ENCODE peak calls at places on chromosome 15, in seven cellular contexts. M is testis, J is pancreas, A is GM23338, F is heart left ventricle, Z is lower lobe of right lung, R is mesendoderm. O is an unnamed sample.

GRCh38 chr15:88233921-88234320 is 22.6 kb downstream of the NTRK3 start:
- DNase-seq in M (no peak), J (no peak), A (no peak), F (no peak), Z (no peak), R (no peak), O (no peak)

GRCh38 chr15:50908209-50909043 is at the start of gene AP4E1:
- DNase-seq in M (peak; percentile 94), J (peak; percentile 87), A (peak; percentile 96), F (peak; percentile 91), Z (peak; percentile 94), R (peak; percentile 95), O (peak; percentile 90)

GRCh38 chr15:96354731-96355560 is 24.4 kb downstream of the NR2F2 start:
- DNase-seq in M (peak; percentile 58), J (no peak), A (no peak), F (no peak), Z (no peak), R (peak; percentile 28), O (no peak)

GRCh38 chr15:52790941-52791751 is 1.0 kb upstream of the ONECUT1 start:
- DNase-seq in M (no peak), J (peak; percentile 52), A (peak; percentile 63), F (no peak), Z (peak; percentile 44), R (peak; percentile 66), O (no peak)

GRCh38 chr15:47339800-47340575 is 377.3 kb upstream of the SEMA6D start:
- DNase-seq in M (no peak), J (no peak), A (no peak), F (no peak), Z (no peak), R (no peak), O (no peak)

GRCh38 chr15:92677998-92678397 is 22.4 kb upstream of the FAM174B start:
- DNase-seq in M (peak; percentile 76), J (no peak), A (no peak), F (peak; percentile 35), Z (no peak), R (no peak), O (no peak)

GRCh38 chr15:66880380-66881155 is 178.5 kb downstream of the SMAD6 start:
- DNase-seq in M (peak; percentile 2), J (no peak), A (no peak), F (no peak), Z (no peak), R (no peak), O (no peak)

GRCh38 chr15:25810631-25811077 is 52.5 kb downstream of the ATP10A start:
- DNase-seq in M (no peak), J (no peak), A (peak; percentile 70), F (no peak), Z (no peak), R (peak; percentile 79), O (no peak)

GRCh38 chr15:66896611-66897010 is 168.8 kb upstream of the SMAD3 start:
- DNase-seq in M (no peak), J (no peak), A (no peak), F (no peak), Z (no peak), R (no peak), O (no peak)

GRCh38 chr15:45871121-45871855 is 236.5 kb downstream of the SQOR start:
- DNase-seq in M (no peak), J (no peak), A (no peak), F (no peak), Z (no peak), R (peak; percentile 46), O (peak; percentile 98)

GRCh38 chr15:81351651-81352050 is 22.4 kb downstream of the TMC3 start:
- DNase-seq in M (no peak), J (no peak), A (no peak), F (no peak), Z (no peak), R (no peak), O (no peak)

GRCh38 chr15:36506733-36507356 is 72.6 kb upstream of the CDIN1 start:
- DNase-seq in M (no peak), J (no peak), A (no peak), F (no peak), Z (no peak), R (peak; percentile 19), O (no peak)

GRCh38 chr15:37788767-37789391 is 145.6 kb upstream of the TMCO5A start:
- DNase-seq in M (no peak), J (no peak), A (no peak), F (no peak), Z (no peak), R (no peak), O (no peak)

GRCh38 chr15:59436774-59437472 is 1.1 kb upstream of the FAM81A start:
- DNase-seq in M (no peak), J (no peak), A (peak; percentile 15), F (no peak), Z (no peak), R (no peak), O (peak; percentile 21)

GRCh38 chr15:70376929-70377691 is 279.4 kb upstream of the TLE3 start:
- DNase-seq in M (peak; percentile 70), J (peak; percentile 64), A (peak; percentile 61), F (peak; percentile 75), Z (no peak), R (peak; percentile 50), O (no peak)

GRCh38 chr15:50241684-50242450 is 23.7 kb downstream of the HDC start:
- DNase-seq in M (no peak), J (no peak), A (no peak), F (no peak), Z (no peak), R (no peak), O (no peak)

GRCh38 chr15:27454281-27455060 is 483.5 kb downstream of the GABRG3 start:
- DNase-seq in M (no peak), J (no peak), A (no peak), F (no peak), Z (no peak), R (no peak), O (peak; percentile 56)

GRCh38 chr15:93703092-93703785 is 528.1 kb upstream of the MCTP2 start:
- DNase-seq in M (no peak), J (no peak), A (no peak), F (no peak), Z (no peak), R (no peak), O (no peak)

GRCh38 chr15:89030311-89030710 is 57.9 kb upstream of the ABHD2 start:
- DNase-seq in M (no peak), J (no peak), A (no peak), F (no peak), Z (no peak), R (no peak), O (no peak)

GRCh38 chr15:41517895-41518449 is 4.3 kb upstream of the LTK start:
- DNase-seq in M (no peak), J (no peak), A (no peak), F (no peak), Z (no peak), R (no peak), O (no peak)

GRCh38 chr15:70102827-70103226 is 5.1 kb upstream of the TLE3 start:
- DNase-seq in M (no peak), J (no peak), A (no peak), F (no peak), Z (no peak), R (no peak), O (no peak)

GRCh38 chr15:90877996-90878395 is 6.3 kb upstream of the FES start:
- DNase-seq in M (no peak), J (no peak), A (no peak), F (no peak), Z (no peak), R (no peak), O (no peak)
- H3K36me3 ChIP-seq in M (no peaks in the 10 kb centered on the region), J (peaks cover 67% of the 10 kb centered on the region), A (no peaks in the 10 kb centered on the region), F (peaks cover 71% of the 10 kb centered on the region), Z (peaks cover 78% of the 10 kb centered on the region), R (peaks cover 11% of the 10 kb centered on the region), O (peaks cover 97% of the 10 kb centered on the region)

GRCh38 chr15:35466476-35466875 is 79.5 kb downstream of the DPH6 start:
- DNase-seq in M (no peak), J (no peak), A (no peak), F (no peak), Z (no peak), R (no peak), O (no peak)

GRCh38 chr15:35465763-35466162 is 80.2 kb downstream of the DPH6 start:
- DNase-seq in M (no peak), J (no peak), A (no peak), F (no peak), Z (no peak), R (peak; percentile 27), O (no peak)

GRCh38 chr15:35471024-35471423 is 74.9 kb downstream of the DPH6 start:
- DNase-seq in M (no peak), J (no peak), A (no peak), F (no peak), Z (no peak), R (no peak), O (no peak)

GRCh38 chr15:35470441-35470840 is 75.5 kb downstream of the DPH6 start:
- DNase-seq in M (no peak), J (no peak), A (no peak), F (no peak), Z (no peak), R (no peak), O (no peak)
- H3K27ac ChIP-seq in M (peak overlapping the region; percentile 32), J (no peak overlapping the region), A (no peak overlapping the region), F (no peak overlapping the region), Z (no peak overlapping the region), R (no peak overlapping the region), O (no peak overlapping the region)

DNA sequence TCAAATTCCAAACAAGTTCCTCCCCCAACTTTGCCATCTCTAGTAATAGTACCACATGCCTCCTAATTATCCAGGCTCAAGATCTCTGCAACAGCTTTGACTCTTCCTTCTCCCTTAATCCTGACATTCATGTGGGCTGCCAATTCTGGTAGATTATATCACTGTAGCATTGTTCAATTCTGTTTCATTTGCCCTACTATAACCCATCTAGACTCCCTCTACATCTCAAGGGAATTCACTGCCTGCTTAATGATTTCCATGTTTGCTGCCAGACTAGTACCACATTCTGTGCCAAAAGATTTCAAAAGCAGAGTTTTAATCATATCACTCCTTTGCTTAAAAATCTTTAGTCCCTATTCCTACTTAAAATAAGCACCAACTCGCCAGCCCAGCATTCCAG is 34.6 kb upstream of the PPIB start:
- DNase-seq in M (no peak), J (no peak), A (no peak), F (no peak), Z (no peak), R (no peak), O (no peak)
- H3K36me3 ChIP-seq in M (no peaks in the 10 kb centered on the region), J (no peaks in the 10 kb centered on the region), A (peaks cover 6% of the 10 kb centered on the region), F (peaks cover 50% of the 10 kb centered on the region), Z (peaks cover 56% of the 10 kb centered on the region), R (no peaks in the 10 kb centered on the region), O (peaks cover 11% of the 10 kb centered on the region)

GRCh38 chr15:77944002-77944867 is 133.3 kb downstream of the TBC1D2B start:
- DNase-seq in M (peak; percentile 94), J (peak; percentile 86), A (peak; percentile 93), F (peak; percentile 92), Z (peak; percentile 90), R (peak; percentile 91), O (peak; percentile 62)
- H3K27ac ChIP-seq in M (peak overlapping the region; percentile 85), J (no peak overlapping the region), A (no peak overlapping the region), F (peak overlapping the region; percentile 82), Z (peak overlapping the region; percentile 84), R (peak overlapping the region; percentile 32), O (peak overlapping the region; percentile 60)

GRCh38 chr15:63726491-63726890 is 107.3 kb downstream of the HERC1 start:
- DNase-seq in M (no peak), J (no peak), A (no peak), F (no peak), Z (no peak), R (no peak), O (no peak)
- H3K36me3 ChIP-seq in M (no peaks in the 10 kb centered on the region), J (peaks cover 2% of the 10 kb centered on the region), A (no peaks in the 10 kb centered on the region), F (peaks cover 98% of the 10 kb centered on the region), Z (peaks cover 86% of the 10 kb centered on the region), R (no peaks in the 10 kb centered on the region), O (peaks cover 34% of the 10 kb centered on the region)

GRCh38 chr15:99401971-99402732 is 150.9 kb downstream of the LRRC28 start:
- DNase-seq in M (no peak), J (no peak), A (no peak), F (no peak), Z (no peak), R (peak; percentile 64), O (no peak)
- H3K27ac ChIP-seq in M (no peak overlapping the region), J (no peak overlapping the region), A (no peak overlapping the region), F (peak overlapping the region; percentile 43), Z (peak overlapping the region; percentile 47), R (no peak overlapping the region), O (no peak overlapping the region)